ENCODE peak calls at places on chromosomes 6 and 20, in five cellular contexts. N is endothelial cell of umbilical vein, L is tibial nerve, D is vagina, M is A549. O is an unnamed sample. For H3K4me1, the result is how much of the 10 kb centered on the place peaks cover.

GRCh38 chr6:108760158-108761050 is 87.8 kb upstream of the ARMC2 start:
- DNase-seq in N (no peak), L (no peak), D (peak), M (no peak), O (no peak)

GRCh38 chr6:45728674-45729073 is 287.0 kb downstream of the CLIC5 start:
- DNase-seq in N (no peak), L (no peak), D (no peak), M (no peak), O (no peak)

GRCh38 chr6:113813207-113813606 is 43.9 kb upstream of the MARCKS start:
- DNase-seq in N (no peak), L (no peak), D (no peak), M (no peak), O (no peak)

GRCh38 chr6:38391206-38391908 is 248.4 kb downstream of the BTBD9 start:
- DNase-seq in N (peak), L (no peak), D (no peak), M (no peak), O (no peak)

GRCh38 chr20:53794529-53795115 is 201.0 kb upstream of the ZNF217 start:
- DNase-seq in N (no peak), L (no peak), D (no peak), M (no peak), O (no peak)

GRCh38 chr20:38172344-38172743 is 7.3 kb upstream of the TGM2 start:
- DNase-seq in N (peak), L (no peak), D (no peak), M (peak), O (no peak)

GRCh38 chr20:44470327-44470726 is 5.3 kb upstream of the TTPAL start:
- DNase-seq in N (no peak), L (no peak), D (no peak), M (no peak), O (no peak)

GRCh38 chr6:28336284-28337024 is 506 bp upstream of the ZSCAN31 start:
- DNase-seq in N (no peak), L (no peak), D (peak), M (no peak), O (peak)

GRCh38 chr6:15560713-15561112 is 102.1 kb downstream of the DTNBP1 start:
- DNase-seq in N (no peak), L (no peak), D (no peak), M (no peak), O (no peak)

GRCh38 chr20:21640556-21640955 is 64.9 kb upstream of the PAX1 start:
- DNase-seq in N (no peak), L (no peak), D (no peak), M (peak), O (peak)

GRCh38 chr20:46408281-46408731 is 1.9 kb upstream of the ELMO2 start:
- DNase-seq in N (no peak), L (no peak), D (no peak), M (no peak), O (no peak)

GRCh38 chr20:56422131-56422823 is 10.2 kb downstream of the CASS4 start:
- DNase-seq in N (peak), L (no peak), D (peak), M (peak), O (no peak)

GRCh38 chr6:164283574-164283973 is 869.1 kb downstream of the QKI start:
- DNase-seq in N (no peak), L (no peak), D (no peak), M (no peak), O (no peak)

GRCh38 chr6:106973841-106974336 is 640 bp downstream of the CD24 start:
- DNase-seq in N (no peak), L (no peak), D (no peak), M (no peak), O (peak)

GRCh38 chr6:157207521-157208076 is 115.7 kb downstream of the TMEM242 start:
- DNase-seq in N (no peak), L (no peak), D (no peak), M (no peak), O (no peak)

GRCh38 chr20:23446505-23446904 is 6.2 kb downstream of the CST11 start:
- DNase-seq in N (peak), L (no peak), D (no peak), M (peak), O (peak)

GRCh38 chr20:258963-259362 is 1.4 kb downstream of the DEFB132 start:
- DNase-seq in N (peak), L (no peak), D (no peak), M (peak), O (no peak)

GRCh38 chr6:31094389-31094881 is 17.9 kb downstream of the C6orf15 start:
- DNase-seq in N (peak), L (no peak), D (no peak), M (no peak), O (no peak)

GRCh38 chr6:169398342-169399105 is 144.9 kb upstream of the THBS2 start:
- DNase-seq in N (no peak), L (no peak), D (no peak), M (no peak), O (no peak)

GRCh38 chr6:119539066-119539746 is 189.6 kb upstream of the MAN1A1 start:
- DNase-seq in N (no peak), L (no peak), D (no peak), M (no peak), O (no peak)

GRCh38 chr20:5569021-5569420 is 181.2 kb upstream of the SHLD1 start:
- DNase-seq in N (peak), L (no peak), D (no peak), M (peak), O (peak)

GRCh38 chr6:42929088-42929927 is at the start of gene CNPY3:
- DNase-seq in N (peak), L (peak), D (peak), M (peak), O (peak)
- TF ChIP-seq CTCF in N (no peak), L (no peak), D (peak), M (no peak), O (no peak)

GRCh38 chr6:139380611-139381010 is 6.2 kb upstream of the CITED2 start:
- DNase-seq in N (no peak), L (no peak), D (no peak), M (no peak), O (no peak)
- TF ChIP-seq POLR2A in N (no peak), L (no peak), D (no peak), M (no peak), O (no peak)

GRCh38 chr6:101522254-101522653 is 128.7 kb downstream of the GRIK2 start:
- DNase-seq in N (no peak), L (no peak), D (no peak), M (no peak), O (no peak)

GRCh38 chr6:101531538-101531937 is 138.0 kb downstream of the GRIK2 start:
- DNase-seq in N (no peak), L (no peak), D (no peak), M (no peak), O (no peak)

GRCh38 chr6:101527467-101527866 is 134.0 kb downstream of the GRIK2 start:
- DNase-seq in N (no peak), L (no peak), D (no peak), M (no peak), O (no peak)
- H3K4me1 ChIP-seq in N (under half), L (under half), D (under half), M (under half), O (under half)

DNA sequence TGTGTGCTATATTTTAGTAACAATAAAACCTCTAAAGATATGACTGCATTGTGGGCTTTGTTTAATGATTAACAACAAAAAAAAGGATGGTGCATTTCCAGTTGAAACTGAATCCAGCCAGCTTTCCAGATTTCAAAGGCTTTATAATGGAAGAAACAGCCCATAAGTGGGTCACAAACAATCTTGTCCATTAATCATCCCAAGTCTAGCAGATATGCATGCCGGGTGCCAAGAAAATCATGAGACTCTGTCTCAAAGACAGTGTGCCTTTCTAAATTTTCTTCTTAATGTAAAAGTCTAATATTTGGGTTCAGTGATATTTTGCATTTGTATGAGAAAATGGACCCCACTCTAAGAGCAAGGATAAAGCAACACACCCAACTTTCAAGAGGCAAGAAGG is 20.6 kb upstream of the LAMP5 start:
- DNase-seq in N (no peak), L (no peak), D (no peak), M (no peak), O (no peak)
- TF ChIP-seq CTCF in N (no peak), L (no peak), D (no peak), M (no peak), O (no peak)